ENCODE peak calls at places on chromosomes 11 and 22, in five cellular contexts. G is Caco-2; E is kidney; S is lower lobe of right lung; O is CD8-positive, alpha-beta T cell. U is an unnamed sample. For H3K36me3, the result is how much of the 10 kb centered on the place peaks cover.

GRCh38 chr11:36356201-36356600 is 60.1 kb downstream of the PRR5L start:
- DNase-seq in E (no peak), O (no peak), G (no peak), S (no peak), U (no peak)

GRCh38 chr11:124894606-124895430 is 2.8 kb downstream of the ROBO4 start:
- DNase-seq in G (no peak), O (no peak), E (no peak), S (no peak), U (no peak)

GRCh38 chr11:45527898-45528297 is 137.5 kb downstream of the CHST1 start:
- DNase-seq in O (no peak), S (no peak), G (no peak), E (no peak), U (peak)

GRCh38 chr11:26276798-26277424 is 55.0 kb upstream of the ANO3 start:
- DNase-seq in E (no peak), S (no peak), G (peak), O (no peak), U (no peak)

GRCh38 chr22:44617828-44618227 is 84.2 kb upstream of the PRR5 start:
- DNase-seq in G (no peak), E (no peak), O (no peak), S (no peak), U (no peak)

GRCh38 chr11:44366741-44367140 is 56.8 kb upstream of the ALX4 start:
- DNase-seq in S (no peak), O (no peak), G (no peak), E (no peak), U (no peak)

GRCh38 chr11:134033696-134034491 is 35.0 kb upstream of the JAM3 start:
- DNase-seq in S (peak), G (peak), E (peak), O (peak), U (no peak)

GRCh38 chr22:38554281-38554680 is 15.7 kb downstream of the DMC1 start:
- DNase-seq in S (no peak), O (no peak), E (no peak), G (no peak), U (no peak)

GRCh38 chr22:17436382-17436951 is 67.2 kb downstream of the CECR2 start:
- DNase-seq in O (no peak), G (no peak), E (no peak), S (no peak), U (no peak)

GRCh38 chr11:115104851-115105453 is 399.3 kb downstream of the CADM1 start:
- DNase-seq in S (no peak), G (no peak), E (no peak), O (no peak), U (no peak)

GRCh38 chr11:122441702-122442092 is 213.8 kb upstream of the UBASH3B start:
- DNase-seq in G (no peak), S (no peak), E (no peak), O (no peak), U (no peak)

GRCh38 chr11:115623021-115623451 is 118.8 kb upstream of the CADM1 start:
- DNase-seq in S (peak), G (no peak), O (no peak), E (peak), U (no peak)

GRCh38 chr11:34514050-34514449 is 456 bp upstream of the ELF5 start:
- DNase-seq in O (no peak), E (no peak), S (no peak), G (no peak), U (no peak)

GRCh38 chr22:39446239-39446721 is 10.5 kb upstream of the MGAT3 start:
- DNase-seq in O (no peak), E (peak), G (peak), S (no peak), U (peak)

GRCh38 chr11:110075087-110075821 is 17.9 kb upstream of the ZC3H12C start:
- DNase-seq in G (no peak), E (no peak), S (no peak), O (no peak), U (no peak)

GRCh38 chr22:30092686-30093085 is 12.4 kb downstream of the HORMAD2 start:
- DNase-seq in E (no peak), G (no peak), O (no peak), S (no peak), U (no peak)

GRCh38 chr22:46951326-46951725 is 188.9 kb downstream of the TBC1D22A start:
- DNase-seq in S (no peak), E (no peak), G (no peak), O (no peak), U (no peak)

GRCh38 chr22:19823638-19824196 is 31.0 kb downstream of the GNB1L start:
- DNase-seq in O (no peak), E (no peak), S (peak), G (no peak), U (no peak)

GRCh38 chr11:57480409-57481137 is 20.2 kb downstream of the RTN4RL2 start:
- DNase-seq in G (peak), E (peak), S (peak), O (no peak), U (no peak)

GRCh38 chr11:128194226-128194625 is 393.1 kb downstream of the ETS1 start:
- DNase-seq in E (no peak), G (no peak), O (no peak), S (no peak), U (no peak)

GRCh38 chr22:32836286-32836859 is 34.9 kb downstream of the TIMP3 start:
- DNase-seq in S (no peak), O (no peak), G (no peak), E (no peak), U (no peak)

GRCh38 chr11:49851971-49852389 is 100.2 kb upstream of the OR4C13 start:
- DNase-seq in E (no peak), G (no peak), O (no peak), S (no peak), U (no peak)

GRCh38 chr11:14078941-14079522 is 116.5 kb downstream of the SPON1 start:
- DNase-seq in O (no peak), E (no peak), S (no peak), G (no peak), U (no peak)

GRCh38 chr22:44026630-44027511 is 2.8 kb downstream of the PARVB start:
- DNase-seq in G (no peak), O (peak), E (peak), S (peak), U (peak)

GRCh38 chr11:96943970-96944369 is 554.2 kb downstream of the JRKL start:
- DNase-seq in O (no peak), S (no peak), E (no peak), G (no peak), U (no peak)

GRCh38 chr22:46588279-46589140 is 31.7 kb upstream of the GRAMD4 start:
- DNase-seq in O (no peak), E (peak), S (peak), G (no peak), U (no peak)

GRCh38 chr11:8384199-8384821 is 120.6 kb upstream of the LMO1 start:
- DNase-seq in O (no peak), G (no peak), S (peak), E (peak), U (peak)

GRCh38 chr22:17493384-17493981 is 69.8 kb upstream of the SLC25A18 start:
- DNase-seq in O (no peak), E (no peak), S (no peak), G (no peak), U (no peak)

GRCh38 chr11:81359476-81359875 is 1374.2 kb downstream of the FAM181B start:
- DNase-seq in S (no peak), G (no peak), O (no peak), E (no peak), U (no peak)

GRCh38 chr11:69711824-69712801 is 8.3 kb upstream of the FGF19 start:
- DNase-seq in O (no peak), G (no peak), S (no peak), E (no peak), U (no peak)

GRCh38 chr22:17772249-17772962 is 1.9 kb downstream of the BID start:
- DNase-seq in S (no peak), G (no peak), E (peak), O (no peak), U (no peak)

GRCh38 chr11:19326499-19326898 is 85.8 kb upstream of the E2F8 start:
- DNase-seq in E (no peak), S (no peak), G (no peak), O (no peak), U (no peak)

GRCh38 chr22:21444701-21445436 is 22.3 kb upstream of the TMEM191C start:
- DNase-seq in O (no peak), S (peak), G (no peak), E (peak), U (no peak)

GRCh38 chr22:45425101-45425500 is 11.6 kb downstream of the RIBC2 start:
- DNase-seq in S (no peak), E (peak), G (no peak), O (no peak), U (no peak)

GRCh38 chr11:102383839-102384238 is 36.8 kb downstream of the BIRC2 start:
- DNase-seq in S (no peak), G (no peak), O (no peak), E (no peak), U (no peak)

GRCh38 chr11:87307101-87307500 is 269.4 kb downstream of the TMEM135 start:
- DNase-seq in G (no peak), E (no peak), O (no peak), S (no peak), U (no peak)

GRCh38 chr11:87300640-87301381 is 263.1 kb downstream of the TMEM135 start:
- DNase-seq in O (no peak), S (no peak), E (no peak), G (no peak), U (no peak)

GRCh38 chr11:87301785-87302540 is 264.2 kb downstream of the TMEM135 start:
- DNase-seq in O (no peak), G (no peak), E (no peak), S (no peak), U (no peak)

GRCh38 chr11:87306260-87306861 is 268.6 kb downstream of the TMEM135 start:
- DNase-seq in O (no peak), S (no peak), E (no peak), G (no peak), U (no peak)

DNA sequence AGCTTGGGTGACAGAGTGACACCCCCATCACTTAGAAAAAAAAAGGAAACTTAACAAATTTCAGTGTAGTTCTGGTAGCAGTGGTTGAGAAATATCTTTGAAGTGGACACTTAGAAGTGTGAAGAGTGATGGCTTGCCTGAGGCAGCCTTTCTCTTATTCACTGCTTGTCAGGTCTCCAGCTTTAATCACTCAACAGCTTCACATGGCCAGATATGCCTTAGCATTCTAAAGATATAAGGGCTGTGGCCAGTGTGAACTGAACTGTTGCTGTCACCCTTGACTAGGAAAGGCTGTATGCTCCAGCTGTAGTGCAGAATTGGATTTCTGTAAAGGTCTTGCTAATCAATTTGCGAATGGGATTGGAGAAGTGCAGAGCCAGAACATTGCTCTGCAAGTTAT is 266.6 kb downstream of the TMEM135 start:
- DNase-seq in O (no peak), E (no peak), G (no peak), S (no peak), U (no peak)
- H3K4me3 ChIP-seq in O (no peak), E (no peak), G (no peak), S (no peak), U (no peak)

GRCh38 chr22:23220485-23221350 is 40.4 kb downstream of the BCR start:
- DNase-seq in S (peak), G (no peak), E (peak), O (no peak), U (peak)

GRCh38 chr22:23219317-23219716 is 39.0 kb downstream of the BCR start:
- DNase-seq in S (no peak), G (no peak), O (no peak), E (peak), U (no peak)

GRCh38 chr22:23221351-23221804 is 41.1 kb downstream of the BCR start:
- DNase-seq in S (no peak), E (peak), O (no peak), G (no peak), U (no peak)

GRCh38 chr22:23218867-23219251 is 38.5 kb downstream of the BCR start:
- DNase-seq in O (no peak), S (peak), G (no peak), E (peak), U (peak)

DNA sequence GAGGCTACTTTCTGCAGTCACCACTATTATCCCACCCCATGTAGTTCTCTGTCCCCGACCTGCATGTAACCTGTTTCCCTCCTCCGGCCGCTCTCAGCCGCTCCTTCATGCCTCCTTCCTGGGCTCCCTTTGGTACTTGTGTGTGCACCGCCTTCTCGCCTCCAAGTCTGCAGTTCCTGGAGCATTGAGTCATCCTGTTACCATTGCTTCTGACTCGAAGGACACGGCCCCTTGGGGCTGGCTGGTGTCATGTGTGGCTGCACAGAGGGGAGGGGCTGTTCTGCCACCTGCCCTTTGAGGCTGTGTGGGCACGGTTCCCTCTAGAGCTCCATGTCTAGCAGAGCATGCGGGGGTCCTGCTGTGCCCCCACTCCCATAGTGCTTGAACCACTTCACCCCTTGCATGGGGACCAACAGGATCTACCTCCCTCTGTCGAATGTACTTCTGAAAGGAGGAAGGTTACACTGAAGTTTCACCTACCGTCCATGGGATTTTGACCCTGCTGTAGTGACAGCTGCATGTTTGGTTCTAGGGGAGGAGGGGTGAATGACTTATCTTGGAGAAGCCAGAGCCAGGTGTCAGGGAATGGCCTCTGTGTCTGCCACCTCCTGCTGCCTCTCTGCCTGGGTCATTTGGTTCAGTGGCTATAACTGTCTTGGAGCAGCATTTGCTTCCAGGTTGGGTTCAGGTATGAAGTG is 39.6 kb downstream of the BCR start:
- DNase-seq in E (peak), S (peak), O (no peak), G (no peak), U (peak)
- TF ChIP-seq CTCF in E (no peak), S (no peak), O (no peak), G (no peak), U (no peak)

GRCh38 chr22:42591987-42592386 is 22.7 kb downstream of the POLDIP3 start:
- DNase-seq in O (no peak), S (no peak), E (no peak), G (no peak), U (no peak)
- H3K36me3 ChIP-seq in O (half or more), S (half or more), E (half or more), G (under half), U (under half)

GRCh38 chr11:9758676-9759518 is 95.0 kb downstream of the SWAP70 start:
- DNase-seq in E (peak), G (peak), S (peak), O (no peak), U (peak)
- H3K4me3 ChIP-seq in E (peak), G (peak), S (peak), O (peak), U (peak)

GRCh38 chr11:47270331-47271271 is 668 bp downstream of the MADD start:
- DNase-seq in S (peak), E (no peak), G (no peak), O (no peak), U (peak)
- TF ChIP-seq CTCF in S (no peak), E (no peak), G (no peak), O (no peak), U (no peak)

GRCh38 chr11:17098038-17098437 is 20.6 kb upstream of the RPS13 start:
- DNase-seq in O (no peak), G (no peak), E (no peak), S (no peak), U (no peak)

GRCh38 chr11:17098632-17099031 is 21.2 kb upstream of the RPS13 start:
- DNase-seq in S (no peak), G (no peak), O (no peak), E (no peak), U (no peak)

GRCh38 chr11:17102447-17102846 is 25.0 kb upstream of the RPS13 start:
- DNase-seq in G (no peak), E (no peak), S (no peak), O (no peak), U (no peak)
- H3K36me3 ChIP-seq in G (under half), E (under half), S (half or more), O (under half), U (under half)

DNA sequence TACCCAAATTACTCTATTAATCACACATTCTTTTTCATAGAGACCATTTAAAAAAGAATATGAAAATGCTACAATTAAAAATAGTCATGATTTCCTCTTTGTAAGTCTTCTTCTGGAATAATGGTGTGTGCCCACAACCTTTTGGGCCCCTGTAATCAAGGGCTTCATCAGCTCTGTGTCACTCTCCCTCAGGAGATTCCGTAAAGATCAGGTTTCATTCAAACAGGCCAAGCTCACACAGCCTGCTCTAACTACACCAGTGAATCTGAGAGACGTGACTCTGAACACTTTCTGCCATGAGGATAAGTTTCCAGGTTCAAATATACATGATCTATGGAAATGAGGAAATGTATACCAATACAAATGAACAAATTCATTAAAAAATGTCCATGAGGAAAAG is 9.5 kb downstream of the DRICH1 start:
- DNase-seq in E (no peak), O (no peak), S (no peak), G (no peak), U (no peak)
- H3K4me3 ChIP-seq in E (no peak), O (no peak), S (no peak), G (no peak), U (no peak)

GRCh38 chr11:5317301-5317700 is 6.8 kb downstream of the OR51B2 start:
- DNase-seq in G (no peak), O (no peak), S (no peak), E (no peak), U (no peak)
- TF ChIP-seq CTCF in G (no peak), O (no peak), S (no peak), E (no peak), U (no peak)

GRCh38 chr11:880447-880846 is 30.2 kb downstream of the CHID1 start:
- DNase-seq in O (no peak), S (no peak), G (no peak), E (no peak), U (no peak)

GRCh38 chr11:886568-886967 is 24.0 kb downstream of the CHID1 start:
- DNase-seq in S (no peak), O (no peak), G (no peak), E (no peak), U (no peak)

GRCh38 chr11:884578-885070 is 26.0 kb downstream of the CHID1 start:
- DNase-seq in S (no peak), G (no peak), E (no peak), O (no peak), U (no peak)

GRCh38 chr11:882593-882992 is 28.0 kb downstream of the CHID1 start:
- DNase-seq in E (no peak), O (no peak), G (no peak), S (no peak), U (no peak)

GRCh38 chr11:883527-883926 is 27.1 kb downstream of the CHID1 start:
- DNase-seq in S (no peak), G (no peak), E (no peak), O (no peak), U (no peak)
- H3K36me3 ChIP-seq in S (under half), G (under half), E (under half), O (under half), U (under half)

U was measured in GM06990.